ENCODE peak calls at places on chromosomes 12 and 14, in nine cellular contexts. One of them, this sample, is unnamed.

GRCh38 chr14:61454545-61454944 is 133.2 kb downstream of the PRKCH start:
- DNase-seq in activated B cell treated with CpG ODN at 0.5 μM for 24 hours: no peak
- DNase-seq in HFFc6: no peak
- DNase-seq in central memory CD4-positive, alpha-beta T cell: no peak
- DNase-seq in T1000: no peak
- DNase-seq in astrocyte of the hippocampus: no peak
- DNase-seq in psoas muscle: peak; percentile 64
- DNase-seq in SW480: no peak
- DNase-seq in AG09319: no peak
- DNase-seq in this sample: no peak

GRCh38 chr14:99440278-99440677 is 40.4 kb downstream of the SETD3 start:
- DNase-seq in activated B cell treated with CpG ODN at 0.5 μM for 24 hours: no peak
- DNase-seq in HFFc6: no peak
- DNase-seq in central memory CD4-positive, alpha-beta T cell: no peak
- DNase-seq in T1000: no peak
- DNase-seq in astrocyte of the hippocampus: no peak
- DNase-seq in psoas muscle: no peak
- DNase-seq in SW480: no peak
- DNase-seq in AG09319: no peak
- DNase-seq in this sample: no peak

GRCh38 chr14:55756078-55756477 is 176.1 kb downstream of the KTN1 start:
- DNase-seq in activated B cell treated with CpG ODN at 0.5 μM for 24 hours: no peak
- DNase-seq in HFFc6: no peak
- DNase-seq in central memory CD4-positive, alpha-beta T cell: no peak
- DNase-seq in T1000: no peak
- DNase-seq in astrocyte of the hippocampus: peak; percentile 11
- DNase-seq in psoas muscle: no peak
- DNase-seq in SW480: no peak
- DNase-seq in AG09319: no peak
- DNase-seq in this sample: no peak

GRCh38 chr12:75859868-75860267 is 171.7 kb downstream of the PHLDA1 start:
- DNase-seq in activated B cell treated with CpG ODN at 0.5 μM for 24 hours: no peak
- DNase-seq in HFFc6: no peak
- DNase-seq in central memory CD4-positive, alpha-beta T cell: no peak
- DNase-seq in T1000: no peak
- DNase-seq in astrocyte of the hippocampus: no peak
- DNase-seq in psoas muscle: no peak
- DNase-seq in SW480: no peak
- DNase-seq in AG09319: no peak
- DNase-seq in this sample: no peak

GRCh38 chr14:106843951-106844483 is 1317.6 kb downstream of the TMEM121 start:
- DNase-seq in activated B cell treated with CpG ODN at 0.5 μM for 24 hours: peak; percentile 31
- DNase-seq in HFFc6: no peak
- DNase-seq in central memory CD4-positive, alpha-beta T cell: peak; percentile 37
- DNase-seq in T1000: no peak
- DNase-seq in astrocyte of the hippocampus: no peak
- DNase-seq in psoas muscle: no peak
- DNase-seq in SW480: peak; percentile 71
- DNase-seq in AG09319: no peak
- DNase-seq in this sample: peak; percentile 25

GRCh38 chr12:30847259-30847658 is 79.3 kb upstream of the TSPAN11 start:
- DNase-seq in activated B cell treated with CpG ODN at 0.5 μM for 24 hours: no peak
- DNase-seq in HFFc6: peak; percentile 73
- DNase-seq in central memory CD4-positive, alpha-beta T cell: peak; percentile 52
- DNase-seq in T1000: no peak
- DNase-seq in astrocyte of the hippocampus: peak; percentile 64
- DNase-seq in psoas muscle: no peak
- DNase-seq in SW480: peak; percentile 78
- DNase-seq in AG09319: peak; percentile 35
- DNase-seq in this sample: peak; percentile 57

GRCh38 chr14:68404652-68405183 is 388.1 kb downstream of the ZFP36L1 start:
- DNase-seq in activated B cell treated with CpG ODN at 0.5 μM for 24 hours: no peak
- DNase-seq in HFFc6: no peak
- DNase-seq in central memory CD4-positive, alpha-beta T cell: peak; percentile 33
- DNase-seq in T1000: no peak
- DNase-seq in astrocyte of the hippocampus: no peak
- DNase-seq in psoas muscle: no peak
- DNase-seq in SW480: no peak
- DNase-seq in AG09319: no peak
- DNase-seq in this sample: peak; percentile 8

GRCh38 chr12:113700943-113701342 is 229.3 kb upstream of the LHX5 start:
- DNase-seq in activated B cell treated with CpG ODN at 0.5 μM for 24 hours: no peak
- DNase-seq in HFFc6: peak; percentile 81
- DNase-seq in central memory CD4-positive, alpha-beta T cell: no peak
- DNase-seq in T1000: no peak
- DNase-seq in astrocyte of the hippocampus: peak; percentile 75
- DNase-seq in psoas muscle: no peak
- DNase-seq in SW480: peak; percentile 14
- DNase-seq in AG09319: peak; percentile 15
- DNase-seq in this sample: no peak

GRCh38 chr14:29548948-29549370 is 378.7 kb downstream of the PRKD1 start:
- DNase-seq in activated B cell treated with CpG ODN at 0.5 μM for 24 hours: no peak
- DNase-seq in HFFc6: peak; percentile 73
- DNase-seq in central memory CD4-positive, alpha-beta T cell: no peak
- DNase-seq in T1000: peak; percentile 4
- DNase-seq in astrocyte of the hippocampus: peak; percentile 78
- DNase-seq in psoas muscle: no peak
- DNase-seq in SW480: peak; percentile 60
- DNase-seq in AG09319: peak; percentile 38
- DNase-seq in this sample: no peak

GRCh38 chr14:26775765-26776577 is 178.1 kb upstream of the NOVA1 start:
- DNase-seq in activated B cell treated with CpG ODN at 0.5 μM for 24 hours: no peak
- DNase-seq in HFFc6: no peak
- DNase-seq in central memory CD4-positive, alpha-beta T cell: no peak
- DNase-seq in T1000: peak; percentile 2
- DNase-seq in astrocyte of the hippocampus: peak; percentile 53
- DNase-seq in psoas muscle: no peak
- DNase-seq in SW480: peak; percentile 6
- DNase-seq in AG09319: no peak
- DNase-seq in this sample: no peak

GRCh38 chr14:51677276-51677675 is 25.6 kb downstream of the FRMD6 start:
- DNase-seq in activated B cell treated with CpG ODN at 0.5 μM for 24 hours: no peak
- DNase-seq in HFFc6: no peak
- DNase-seq in central memory CD4-positive, alpha-beta T cell: no peak
- DNase-seq in T1000: no peak
- DNase-seq in astrocyte of the hippocampus: peak; percentile 62
- DNase-seq in psoas muscle: no peak
- DNase-seq in SW480: no peak
- DNase-seq in AG09319: no peak
- DNase-seq in this sample: no peak

GRCh38 chr14:96203635-96204034 is 1.0 kb upstream of the BDKRB2 start:
- DNase-seq in activated B cell treated with CpG ODN at 0.5 μM for 24 hours: no peak
- DNase-seq in HFFc6: no peak
- DNase-seq in central memory CD4-positive, alpha-beta T cell: no peak
- DNase-seq in T1000: peak; percentile 9
- DNase-seq in astrocyte of the hippocampus: no peak
- DNase-seq in psoas muscle: no peak
- DNase-seq in SW480: peak; percentile 57
- DNase-seq in AG09319: no peak
- DNase-seq in this sample: no peak

GRCh38 chr12:93203361-93203760 is 174.4 kb upstream of the NUDT4 start:
- DNase-seq in activated B cell treated with CpG ODN at 0.5 μM for 24 hours: no peak
- DNase-seq in HFFc6: no peak
- DNase-seq in central memory CD4-positive, alpha-beta T cell: no peak
- DNase-seq in T1000: no peak
- DNase-seq in astrocyte of the hippocampus: no peak
- DNase-seq in psoas muscle: no peak
- DNase-seq in SW480: no peak
- DNase-seq in AG09319: no peak
- DNase-seq in this sample: no peak

GRCh38 chr12:128940090-128940888 is 87.0 kb downstream of the GLT1D1 start:
- DNase-seq in activated B cell treated with CpG ODN at 0.5 μM for 24 hours: no peak
- DNase-seq in HFFc6: no peak
- DNase-seq in central memory CD4-positive, alpha-beta T cell: no peak
- DNase-seq in T1000: no peak
- DNase-seq in astrocyte of the hippocampus: no peak
- DNase-seq in psoas muscle: no peak
- DNase-seq in SW480: no peak
- DNase-seq in AG09319: no peak
- DNase-seq in this sample: no peak

GRCh38 chr14:100413699-100414098 is 90.6 kb downstream of the SLC25A47 start:
- DNase-seq in activated B cell treated with CpG ODN at 0.5 μM for 24 hours: no peak
- DNase-seq in HFFc6: no peak
- DNase-seq in central memory CD4-positive, alpha-beta T cell: no peak
- DNase-seq in T1000: no peak
- DNase-seq in astrocyte of the hippocampus: no peak
- DNase-seq in psoas muscle: no peak
- DNase-seq in SW480: no peak
- DNase-seq in AG09319: no peak
- DNase-seq in this sample: no peak

GRCh38 chr12:116955382-116956021 is 44.8 kb downstream of the FBXW8 start:
- DNase-seq in activated B cell treated with CpG ODN at 0.5 μM for 24 hours: no peak
- DNase-seq in HFFc6: no peak
- DNase-seq in central memory CD4-positive, alpha-beta T cell: peak; percentile 27
- DNase-seq in T1000: no peak
- DNase-seq in astrocyte of the hippocampus: peak; percentile 14
- DNase-seq in psoas muscle: no peak
- DNase-seq in SW480: peak; percentile 52
- DNase-seq in AG09319: no peak
- DNase-seq in this sample: peak; percentile 35

GRCh38 chr12:3341594-3341993 is 149.4 kb upstream of the PRMT8 start:
- DNase-seq in activated B cell treated with CpG ODN at 0.5 μM for 24 hours: no peak
- DNase-seq in HFFc6: no peak
- DNase-seq in central memory CD4-positive, alpha-beta T cell: no peak
- DNase-seq in T1000: no peak
- DNase-seq in astrocyte of the hippocampus: peak; percentile 30
- DNase-seq in psoas muscle: no peak
- DNase-seq in SW480: no peak
- DNase-seq in AG09319: no peak
- DNase-seq in this sample: no peak

GRCh38 chr12:67659296-67659695 is 10.8 kb downstream of the DYRK2 start:
- DNase-seq in activated B cell treated with CpG ODN at 0.5 μM for 24 hours: no peak
- DNase-seq in HFFc6: no peak
- DNase-seq in central memory CD4-positive, alpha-beta T cell: no peak
- DNase-seq in T1000: no peak
- DNase-seq in astrocyte of the hippocampus: no peak
- DNase-seq in psoas muscle: no peak
- DNase-seq in SW480: no peak
- DNase-seq in AG09319: no peak
- DNase-seq in this sample: no peak

GRCh38 chr14:77151918-77152588 is 10.5 kb upstream of the ZDHHC22 start:
- DNase-seq in activated B cell treated with CpG ODN at 0.5 μM for 24 hours: no peak
- DNase-seq in HFFc6: peak; percentile 19
- DNase-seq in central memory CD4-positive, alpha-beta T cell: peak; percentile 10
- DNase-seq in T1000: no peak
- DNase-seq in astrocyte of the hippocampus: peak; percentile 26
- DNase-seq in psoas muscle: no peak
- DNase-seq in SW480: peak; percentile 87
- DNase-seq in AG09319: no peak
- DNase-seq in this sample: no peak

GRCh38 chr12:49706351-49707126 is 666 bp downstream of the FMNL3 start:
- DNase-seq in activated B cell treated with CpG ODN at 0.5 μM for 24 hours: peak; percentile 41
- DNase-seq in HFFc6: no peak
- DNase-seq in central memory CD4-positive, alpha-beta T cell: no peak
- DNase-seq in T1000: no peak
- DNase-seq in astrocyte of the hippocampus: peak; percentile 73
- DNase-seq in psoas muscle: peak; percentile 60
- DNase-seq in SW480: no peak
- DNase-seq in AG09319: no peak
- DNase-seq in this sample: no peak

GRCh38 chr12:108313236-108313608 is 25.9 kb downstream of the CMKLR1 start:
- DNase-seq in activated B cell treated with CpG ODN at 0.5 μM for 24 hours: no peak
- DNase-seq in HFFc6: no peak
- DNase-seq in central memory CD4-positive, alpha-beta T cell: no peak
- DNase-seq in T1000: no peak
- DNase-seq in astrocyte of the hippocampus: no peak
- DNase-seq in psoas muscle: peak; percentile 23
- DNase-seq in SW480: no peak
- DNase-seq in AG09319: no peak
- DNase-seq in this sample: no peak

GRCh38 chr12:111224196-111225066 is 144.5 kb downstream of the PHETA1 start:
- DNase-seq in activated B cell treated with CpG ODN at 0.5 μM for 24 hours: no peak
- DNase-seq in HFFc6: no peak
- DNase-seq in central memory CD4-positive, alpha-beta T cell: no peak
- DNase-seq in T1000: no peak
- DNase-seq in astrocyte of the hippocampus: no peak
- DNase-seq in psoas muscle: no peak
- DNase-seq in SW480: no peak
- DNase-seq in AG09319: no peak
- DNase-seq in this sample: no peak

GRCh38 chr14:94337274-94337673 is 14.1 kb upstream of the SERPINA6 start:
- DNase-seq in activated B cell treated with CpG ODN at 0.5 μM for 24 hours: no peak
- DNase-seq in HFFc6: no peak
- DNase-seq in central memory CD4-positive, alpha-beta T cell: no peak
- DNase-seq in T1000: no peak
- DNase-seq in astrocyte of the hippocampus: peak; percentile 15
- DNase-seq in psoas muscle: no peak
- DNase-seq in SW480: no peak
- DNase-seq in AG09319: no peak
- DNase-seq in this sample: no peak

GRCh38 chr12:97267166-97267565 is 195.4 kb upstream of the RMST start:
- DNase-seq in activated B cell treated with CpG ODN at 0.5 μM for 24 hours: no peak
- DNase-seq in HFFc6: no peak
- DNase-seq in central memory CD4-positive, alpha-beta T cell: no peak
- DNase-seq in T1000: no peak
- DNase-seq in astrocyte of the hippocampus: no peak
- DNase-seq in psoas muscle: no peak
- DNase-seq in SW480: no peak
- DNase-seq in AG09319: no peak
- DNase-seq in this sample: no peak